ENCODE peak calls at places on chromosomes 16 and 17, in six cellular contexts. Z, A, W, H, T and K are unnamed samples.

GRCh38 chr17:75629157-75629556 is 4.1 kb upstream of the SMIM5 start:
- DNase-seq in H (no peak), A (no peak), T (no peak), W (no peak), Z (no peak), K (no peak)

GRCh38 chr16:57677622-57678369 is 9.7 kb downstream of the ADGRG3 start:
- DNase-seq in T (no peak), H (peak; percentile 49), Z (no peak), A (no peak), W (peak; percentile 59), K (no peak)

GRCh38 chr17:13671771-13672170 is 70.0 kb upstream of the HS3ST3A1 start:
- DNase-seq in H (no peak), A (peak; percentile 62), W (no peak), Z (no peak), T (peak; percentile 11), K (no peak)

GRCh38 chr17:10226930-10227695 is 28.7 kb upstream of the GAS7 start:
- DNase-seq in A (peak; percentile 33), T (peak; percentile 74), W (peak; percentile 16), Z (no peak), H (peak; percentile 52), K (no peak)

GRCh38 chr17:73155410-73156165 is 9.2 kb upstream of the SSTR2 start:
- DNase-seq in A (no peak), T (peak; percentile 30), W (no peak), H (no peak), Z (no peak), K (no peak)

GRCh38 chr16:79717324-79717848 is 116.8 kb upstream of the MAF start:
- DNase-seq in W (no peak), H (no peak), Z (no peak), A (no peak), T (no peak), K (no peak)

GRCh38 chr17:50365165-50365564 is 7.8 kb downstream of the MRPL27 start:
- DNase-seq in H (no peak), W (no peak), Z (no peak), A (no peak), T (no peak), K (no peak)

GRCh38 chr17:29212681-29213121 is 32.5 kb upstream of the MYO18A start:
- DNase-seq in A (peak; percentile 61), Z (no peak), W (peak; percentile 20), T (no peak), H (no peak), K (no peak)

GRCh38 chr17:45970659-45971058 is 28.4 kb upstream of the STH start:
- DNase-seq in H (no peak), A (no peak), T (no peak), Z (no peak), W (no peak), K (no peak)

GRCh38 chr17:42878924-42879595 is 21.5 kb upstream of the G6PC1 start:
- DNase-seq in T (no peak), A (no peak), Z (no peak), W (no peak), H (no peak), K (no peak)

GRCh38 chr16:78961464-78961863 is 639.1 kb downstream of the MAF start:
- DNase-seq in H (no peak), T (no peak), Z (no peak), A (no peak), W (no peak), K (no peak)

GRCh38 chr16:80084614-80085013 is 456.2 kb upstream of the DYNLRB2 start:
- DNase-seq in H (peak; percentile 43), A (peak; percentile 26), W (peak; percentile 41), T (peak; percentile 48), Z (no peak), K (no peak)

GRCh38 chr16:22425036-22425801 is 50.8 kb upstream of the CDR2 start:
- DNase-seq in Z (no peak), W (no peak), A (peak; percentile 82), T (no peak), H (peak; percentile 70), K (no peak)
- H3K4me3 ChIP-seq in Z (peak overlapping the region; percentile 24), W (no peak overlapping the region), A (peak overlapping the region; percentile 31), T (no peak overlapping the region), H (peak overlapping the region; percentile 42), K (no peak overlapping the region)

GRCh38 chr16:83743241-83743640 is 64.5 kb upstream of the HSBP1 start:
- DNase-seq in Z (no peak), W (no peak), T (no peak), H (no peak), A (no peak), K (no peak)
- H3K4me3 ChIP-seq in Z (no peak overlapping the region), W (no peak overlapping the region), T (no peak overlapping the region), H (no peak overlapping the region), A (no peak overlapping the region), K (no peak overlapping the region)

GRCh38 chr17:47240375-47240764 is 13.3 kb upstream of the ITGB3 start:
- DNase-seq in A (no peak), T (no peak), H (no peak), W (no peak), Z (no peak), K (no peak)
- H3K4me3 ChIP-seq in A (no peak overlapping the region), T (no peak overlapping the region), H (no peak overlapping the region), W (no peak overlapping the region), Z (no peak overlapping the region), K (no peak overlapping the region)

GRCh38 chr16:88982286-88983084 is 5.5 kb upstream of the CBFA2T3 start:
- DNase-seq in T (peak; percentile 90), H (no peak), Z (no peak), A (no peak), W (no peak), K (no peak)
- H3K4me3 ChIP-seq in T (no peak overlapping the region), H (no peak overlapping the region), Z (no peak overlapping the region), A (no peak overlapping the region), W (no peak overlapping the region), K (no peak overlapping the region)

GRCh38 chr16:50299508-50300105 is 33.3 kb downstream of the ADCY7 start:
- DNase-seq in W (no peak), Z (peak; percentile 53), H (no peak), A (no peak), T (no peak), K (no peak)
- H3K4me3 ChIP-seq in W (no peak overlapping the region), Z (no peak overlapping the region), H (no peak overlapping the region), A (no peak overlapping the region), T (no peak overlapping the region), K (no peak overlapping the region)

GRCh38 chr16:71626858-71627213 is 852 bp downstream of the MARVELD3 start:
- DNase-seq in T (no peak), H (no peak), W (no peak), Z (peak; percentile 66), A (no peak), K (no peak)
- H3K4me3 ChIP-seq in T (no peak overlapping the region), H (peak overlapping the region; percentile 43), W (peak overlapping the region; percentile 92), Z (no peak overlapping the region), A (no peak overlapping the region), K (no peak overlapping the region)

DNA sequence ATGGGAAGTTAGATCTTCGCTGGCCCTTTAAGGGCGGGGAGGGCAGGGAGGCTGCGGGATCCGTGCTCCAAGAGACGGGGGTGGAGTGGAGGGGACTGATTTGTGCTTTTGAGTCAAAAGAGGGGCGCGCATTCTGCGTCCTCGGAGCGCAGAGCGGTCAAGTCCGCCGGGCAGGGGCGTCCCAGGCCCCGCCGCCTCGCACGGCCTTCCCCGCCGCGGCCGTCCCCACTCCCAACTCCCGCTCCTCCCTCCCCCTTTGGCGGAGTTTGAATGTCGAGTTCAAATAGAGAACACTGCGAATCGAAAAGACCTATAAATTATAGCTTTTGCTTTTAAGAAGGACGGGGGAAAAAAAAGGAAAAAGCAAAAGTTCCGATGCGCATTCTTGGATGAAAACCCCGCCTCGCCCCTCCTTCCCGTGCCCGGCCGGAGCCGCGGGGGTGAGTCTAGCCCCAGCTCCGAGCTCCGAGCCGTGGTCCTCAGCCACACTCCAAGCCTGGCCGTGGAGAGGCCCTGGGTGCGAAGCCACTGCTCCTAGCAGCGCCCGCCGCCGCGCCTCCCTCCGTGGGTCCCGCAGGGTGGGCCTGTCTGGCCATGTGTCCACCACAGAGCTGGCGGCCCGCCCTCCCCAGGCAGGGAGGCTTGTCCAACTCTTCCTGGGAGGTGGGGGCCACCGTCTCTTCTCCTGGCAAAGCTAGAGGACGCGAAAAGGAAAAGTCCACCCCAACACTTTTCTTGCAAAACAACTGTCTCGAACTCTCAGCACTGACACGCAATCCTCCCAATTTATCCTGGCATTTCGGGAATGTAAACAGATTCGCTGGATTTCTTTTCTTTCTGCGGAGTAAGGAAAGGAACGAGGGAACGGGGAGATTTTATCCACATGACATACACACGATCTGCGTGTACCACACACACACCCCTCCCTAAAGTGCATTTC is 3.6 kb downstream of the CBX8 start:
- DNase-seq in Z (peak; percentile 81), H (no peak), A (peak; percentile 49), T (no peak), W (no peak), K (no peak)
- H3K4me3 ChIP-seq in Z (peak overlapping the region; percentile 34), H (peak overlapping the region; percentile 45), A (peak overlapping the region; percentile 39), T (no peak overlapping the region), W (no peak overlapping the region), K (no peak overlapping the region)

GRCh38 chr17:145671-146541 is 8.5 kb downstream of the SCGB1C2 start:
- DNase-seq in A (no peak), W (no peak), H (no peak), Z (peak; percentile 52), T (no peak), K (no peak)

GRCh38 chr17:146546-146945 is 9.2 kb downstream of the SCGB1C2 start:
- DNase-seq in T (no peak), W (no peak), Z (peak; percentile 38), H (no peak), A (no peak), K (no peak)

GRCh38 chr17:143785-144281 is 6.5 kb downstream of the SCGB1C2 start:
- DNase-seq in W (peak; percentile 48), A (peak; percentile 42), H (peak; percentile 81), T (peak; percentile 70), Z (peak; percentile 86), K (peak; percentile 67)

GRCh38 chr17:142876-143784 is 5.8 kb downstream of the SCGB1C2 start:
- DNase-seq in H (no peak), Z (peak; percentile 40), W (no peak), T (no peak), A (no peak), K (no peak)

DNA sequence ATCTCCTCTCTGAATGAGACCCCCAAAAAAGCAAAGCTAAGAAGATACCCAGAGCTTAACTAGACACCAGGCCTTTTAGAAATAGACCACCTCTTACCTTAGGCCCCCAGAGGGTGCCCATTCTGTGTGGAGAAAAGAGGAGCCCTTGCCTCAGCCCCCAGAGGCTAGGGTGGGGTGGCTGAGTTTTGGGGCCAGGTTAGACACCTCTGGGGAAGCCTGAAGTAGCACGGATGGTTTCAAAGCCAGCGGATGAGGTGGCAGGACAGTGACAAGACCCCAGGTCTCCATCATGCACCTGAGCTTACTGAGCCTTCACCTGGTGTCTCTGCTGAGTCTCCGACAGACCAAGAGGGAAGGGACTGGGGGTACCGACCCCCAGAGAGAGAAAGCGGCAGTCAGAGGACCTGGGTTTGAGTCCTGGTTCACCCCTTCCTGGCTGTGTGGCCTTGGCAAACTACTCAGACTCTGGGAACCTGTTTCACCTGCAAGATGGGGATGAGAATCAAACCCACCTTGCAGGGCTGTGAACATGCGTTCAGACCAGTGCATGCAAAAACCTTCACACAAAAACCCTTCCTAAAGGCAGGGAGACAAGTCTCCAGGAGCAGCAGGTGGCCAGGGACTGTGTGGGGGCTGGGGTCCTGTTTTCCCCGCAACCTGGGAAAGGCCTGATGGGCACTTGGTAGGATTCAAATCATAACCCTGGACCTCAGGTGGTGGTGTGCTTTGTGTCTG is 7.7 kb downstream of the SCGB1C2 start:
- DNase-seq in H (no peak), T (no peak), Z (peak; percentile 28), A (no peak), W (no peak), K (no peak)
- H3K4me3 ChIP-seq in H (no peak overlapping the region), T (no peak overlapping the region), Z (no peak overlapping the region), A (no peak overlapping the region), W (no peak overlapping the region), K (no peak overlapping the region)

GRCh38 chr17:47981462-47981861 is 10.5 kb downstream of the CDK5RAP3 start:
- DNase-seq in Z (no peak), W (no peak), A (no peak), T (no peak), H (no peak), K (no peak)
- H3K4me3 ChIP-seq in Z (no peak overlapping the region), W (no peak overlapping the region), A (no peak overlapping the region), T (no peak overlapping the region), H (no peak overlapping the region), K (no peak overlapping the region)